ENCODE peak calls at places on chromosomes 13 and 19, in six cellular contexts. One of them, this sample, is unnamed.

GRCh38 chr13:104385409-104385808 is 1319.2 kb upstream of the SLC10A2 start:
- DNase-seq in GM23248: peak
- DNase-seq in SK-N-SH: no peak
- DNase-seq in HCT116: no peak
- DNase-seq in MM.1S: no peak
- DNase-seq in PC-3: peak
- DNase-seq in this sample: no peak

GRCh38 chr19:39004403-39004802 is 27.9 kb downstream of the FBXO27 start:
- DNase-seq in MM.1S: no peak
- DNase-seq in SK-N-SH: no peak
- DNase-seq in GM23248: no peak
- DNase-seq in PC-3: no peak
- DNase-seq in HCT116: no peak
- DNase-seq in this sample: no peak

GRCh38 chr19:10888421-10888866 is 17.1 kb downstream of the CARM1 start:
- DNase-seq in MM.1S: no peak
- DNase-seq in GM23248: no peak
- DNase-seq in SK-N-SH: peak
- DNase-seq in PC-3: no peak
- DNase-seq in HCT116: no peak
- DNase-seq in this sample: peak

GRCh38 chr13:99281811-99282263 is 23.7 kb upstream of the GPR18 start:
- DNase-seq in GM23248: peak
- DNase-seq in MM.1S: no peak
- DNase-seq in SK-N-SH: no peak
- DNase-seq in HCT116: no peak
- DNase-seq in PC-3: no peak
- DNase-seq in this sample: no peak

GRCh38 chr19:6161271-6161850 is 25.9 kb downstream of the ACSBG2 start:
- DNase-seq in PC-3: peak
- DNase-seq in MM.1S: peak
- DNase-seq in SK-N-SH: peak
- DNase-seq in GM23248: peak
- DNase-seq in HCT116: peak
- DNase-seq in this sample: peak

GRCh38 chr19:40662925-40663711 is 27.3 kb downstream of the NUMBL start:
- DNase-seq in SK-N-SH: peak
- DNase-seq in GM23248: peak
- DNase-seq in PC-3: peak
- DNase-seq in HCT116: peak
- DNase-seq in MM.1S: peak
- DNase-seq in this sample: peak

GRCh38 chr13:110228936-110229904 is 77.7 kb downstream of the COL4A1 start:
- DNase-seq in MM.1S: no peak
- DNase-seq in SK-N-SH: no peak
- DNase-seq in GM23248: no peak
- DNase-seq in HCT116: no peak
- DNase-seq in PC-3: no peak
- DNase-seq in this sample: no peak

GRCh38 chr13:23915308-23915707 is 18.0 kb upstream of the C1QTNF9B start:
- DNase-seq in GM23248: no peak
- DNase-seq in HCT116: peak
- DNase-seq in PC-3: peak
- DNase-seq in SK-N-SH: no peak
- DNase-seq in MM.1S: no peak
- DNase-seq in this sample: no peak

GRCh38 chr13:37715606-37716015 is 117.0 kb upstream of the POSTN start:
- DNase-seq in PC-3: peak
- DNase-seq in GM23248: peak
- DNase-seq in MM.1S: no peak
- DNase-seq in SK-N-SH: no peak
- DNase-seq in HCT116: no peak
- DNase-seq in this sample: no peak

GRCh38 chr13:52447815-52448552 is 2.5 kb downstream of the VPS36 start:
- DNase-seq in PC-3: no peak
- DNase-seq in HCT116: no peak
- DNase-seq in MM.1S: no peak
- DNase-seq in GM23248: no peak
- DNase-seq in SK-N-SH: no peak
- DNase-seq in this sample: peak

GRCh38 chr19:38149597-38149996 is 74.4 kb downstream of the DPF1 start:
- DNase-seq in SK-N-SH: no peak
- DNase-seq in MM.1S: no peak
- DNase-seq in PC-3: no peak
- DNase-seq in GM23248: no peak
- DNase-seq in HCT116: no peak
- DNase-seq in this sample: no peak

GRCh38 chr13:97003071-97003470 is 8.8 kb upstream of the OXGR1 start:
- DNase-seq in MM.1S: no peak
- DNase-seq in HCT116: no peak
- DNase-seq in SK-N-SH: no peak
- DNase-seq in GM23248: peak
- DNase-seq in PC-3: peak
- DNase-seq in this sample: no peak

GRCh38 chr13:112073245-112074138 is 6.5 kb downstream of the SOX1 start:
- DNase-seq in MM.1S: no peak
- DNase-seq in SK-N-SH: no peak
- DNase-seq in PC-3: no peak
- DNase-seq in HCT116: no peak
- DNase-seq in GM23248: no peak
- DNase-seq in this sample: peak

GRCh38 chr19:44142014-44142523 is 715 bp downstream of the ZNF234 start:
- DNase-seq in MM.1S: no peak
- DNase-seq in GM23248: peak
- DNase-seq in SK-N-SH: no peak
- DNase-seq in HCT116: no peak
- DNase-seq in PC-3: peak
- DNase-seq in this sample: peak

GRCh38 chr13:58852076-58852475 is 1220.5 kb downstream of the PCDH17 start:
- DNase-seq in MM.1S: no peak
- DNase-seq in PC-3: peak
- DNase-seq in GM23248: no peak
- DNase-seq in HCT116: no peak
- DNase-seq in SK-N-SH: no peak
- DNase-seq in this sample: no peak

GRCh38 chr19:38213911-38214625 is 10.0 kb downstream of the DPF1 start:
- DNase-seq in SK-N-SH: no peak
- DNase-seq in PC-3: peak
- DNase-seq in GM23248: peak
- DNase-seq in MM.1S: peak
- DNase-seq in HCT116: no peak
- DNase-seq in this sample: peak

GRCh38 chr13:45231722-45232121 is 30.9 kb upstream of the KCTD4 start:
- DNase-seq in PC-3: no peak
- DNase-seq in MM.1S: no peak
- DNase-seq in SK-N-SH: peak
- DNase-seq in HCT116: no peak
- DNase-seq in GM23248: peak
- DNase-seq in this sample: no peak

GRCh38 chr13:71460179-71460578 is 406.8 kb downstream of the DACH1 start:
- DNase-seq in PC-3: no peak
- DNase-seq in SK-N-SH: no peak
- DNase-seq in GM23248: no peak
- DNase-seq in HCT116: no peak
- DNase-seq in MM.1S: no peak
- DNase-seq in this sample: no peak

GRCh38 chr19:9078651-9079050 is 8.2 kb upstream of the OR1M1 start:
- DNase-seq in HCT116: no peak
- DNase-seq in MM.1S: no peak
- DNase-seq in PC-3: no peak
- DNase-seq in GM23248: no peak
- DNase-seq in SK-N-SH: no peak
- DNase-seq in this sample: no peak

GRCh38 chr19:28627669-28628068 is 585.3 kb downstream of the UQCRFS1 start:
- DNase-seq in HCT116: no peak
- DNase-seq in GM23248: no peak
- DNase-seq in MM.1S: no peak
- DNase-seq in SK-N-SH: no peak
- DNase-seq in PC-3: no peak
- DNase-seq in this sample: no peak

GRCh38 chr13:61339054-61339621 is 76.5 kb downstream of the PCDH20 start:
- DNase-seq in SK-N-SH: no peak
- DNase-seq in HCT116: no peak
- DNase-seq in GM23248: no peak
- DNase-seq in MM.1S: no peak
- DNase-seq in PC-3: no peak
- DNase-seq in this sample: no peak

GRCh38 chr19:13089139-13089856 is 13.4 kb downstream of the LYL1 start:
- DNase-seq in MM.1S: peak
- DNase-seq in PC-3: peak
- DNase-seq in GM23248: peak
- DNase-seq in HCT116: no peak
- DNase-seq in SK-N-SH: peak
- DNase-seq in this sample: peak

GRCh38 chr13:108176685-108177274 is 38.6 kb downstream of the LIG4 start:
- DNase-seq in SK-N-SH: peak
- DNase-seq in MM.1S: no peak
- DNase-seq in PC-3: peak
- DNase-seq in GM23248: peak
- DNase-seq in HCT116: peak
- DNase-seq in this sample: peak

GRCh38 chr19:30169196-30169900 is 202.8 kb upstream of the ZNF536 start:
- DNase-seq in MM.1S: no peak
- DNase-seq in HCT116: no peak
- DNase-seq in PC-3: no peak
- DNase-seq in GM23248: no peak
- DNase-seq in SK-N-SH: no peak
- DNase-seq in this sample: no peak

GRCh38 chr13:24110011-24110410 is 50.5 kb upstream of the SPATA13 start:
- DNase-seq in GM23248: no peak
- DNase-seq in PC-3: peak
- DNase-seq in HCT116: no peak
- DNase-seq in SK-N-SH: no peak
- DNase-seq in MM.1S: no peak
- DNase-seq in this sample: no peak

GRCh38 chr13:84649853-84650252 is 767.6 kb upstream of the SLITRK1 start:
- DNase-seq in PC-3: peak
- DNase-seq in SK-N-SH: no peak
- DNase-seq in HCT116: no peak
- DNase-seq in GM23248: peak
- DNase-seq in MM.1S: no peak
- DNase-seq in this sample: no peak

GRCh38 chr19:45471866-45472556 is 4.2 kb downstream of the FOSB start:
- DNase-seq in GM23248: peak
- DNase-seq in HCT116: no peak
- DNase-seq in PC-3: no peak
- DNase-seq in MM.1S: no peak
- DNase-seq in SK-N-SH: no peak
- DNase-seq in this sample: no peak

GRCh38 chr13:101919541-101920306 is 467.2 kb downstream of the ITGBL1 start:
- DNase-seq in PC-3: no peak
- DNase-seq in SK-N-SH: peak
- DNase-seq in GM23248: peak
- DNase-seq in MM.1S: no peak
- DNase-seq in HCT116: no peak
- DNase-seq in this sample: peak

GRCh38 chr19:36160821-36161596 is 8.8 kb upstream of the COX7A1 start:
- DNase-seq in GM23248: no peak
- DNase-seq in HCT116: no peak
- DNase-seq in SK-N-SH: no peak
- DNase-seq in PC-3: no peak
- DNase-seq in MM.1S: no peak
- DNase-seq in this sample: no peak
- H3K9ac ChIP-seq in GM23248: no peak
- H3K9ac ChIP-seq in HCT116: no peak
- H3K9ac ChIP-seq in SK-N-SH: no peak
- H3K9ac ChIP-seq in PC-3: no peak
- H3K9ac ChIP-seq in MM.1S: no peak
- H3K9ac ChIP-seq in this sample: no peak

DNA sequence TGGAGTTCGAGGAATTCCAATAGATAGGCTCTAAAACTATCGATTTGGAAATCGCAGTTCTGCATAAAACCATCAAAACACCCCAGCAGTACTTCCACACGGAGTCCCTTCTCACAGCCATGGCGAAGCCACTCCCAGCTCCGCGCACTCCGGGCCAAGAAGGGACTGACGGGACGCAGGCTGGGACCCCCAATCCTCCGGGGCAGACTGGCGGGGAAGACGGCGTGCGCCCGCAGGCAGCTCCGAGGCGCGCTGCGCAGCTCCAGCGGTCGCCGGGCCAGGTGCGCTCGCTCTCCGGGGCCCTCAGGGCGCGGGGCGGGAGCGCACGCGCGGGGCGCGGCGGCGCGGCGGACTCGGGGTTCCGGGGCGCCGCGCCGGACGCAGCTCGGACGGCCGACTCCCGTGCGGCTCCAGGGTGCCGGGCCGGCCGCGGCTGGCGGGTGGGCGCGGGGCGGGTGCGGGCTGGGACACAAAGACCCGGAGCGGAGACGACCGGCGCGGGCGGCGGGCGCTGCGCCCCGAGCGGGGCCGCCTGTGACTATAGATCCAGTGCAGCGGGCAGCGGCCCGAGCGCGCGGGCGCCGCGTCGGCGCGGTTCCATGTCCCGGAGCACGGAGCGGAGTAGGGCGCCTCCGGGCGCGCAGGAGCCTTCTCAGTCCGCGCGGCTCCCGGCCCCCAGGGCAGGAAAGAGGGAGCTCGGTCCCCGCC is 464 bp downstream of the EFNB2 start:
- DNase-seq in HCT116: no peak
- DNase-seq in GM23248: peak
- DNase-seq in SK-N-SH: no peak
- DNase-seq in MM.1S: peak
- DNase-seq in PC-3: peak
- DNase-seq in this sample: no peak
- TF ChIP-seq EZH2phosphoT487 in HCT116: no peak
- TF ChIP-seq EZH2phosphoT487 in GM23248: no peak
- TF ChIP-seq EZH2phosphoT487 in SK-N-SH: no peak
- TF ChIP-seq EZH2phosphoT487 in MM.1S: no peak
- TF ChIP-seq EZH2phosphoT487 in PC-3: no peak
- TF ChIP-seq EZH2phosphoT487 in this sample: no peak

GRCh38 chr13:50691176-50691681 is 152.3 kb downstream of the DLEU7 start:
- DNase-seq in PC-3: no peak
- DNase-seq in SK-N-SH: no peak
- DNase-seq in MM.1S: peak
- DNase-seq in GM23248: no peak
- DNase-seq in HCT116: no peak
- DNase-seq in this sample: no peak
- H3K9ac ChIP-seq in PC-3: no peak
- H3K9ac ChIP-seq in SK-N-SH: no peak
- H3K9ac ChIP-seq in MM.1S: no peak
- H3K9ac ChIP-seq in GM23248: no peak
- H3K9ac ChIP-seq in HCT116: no peak
- H3K9ac ChIP-seq in this sample: no peak

DNA sequence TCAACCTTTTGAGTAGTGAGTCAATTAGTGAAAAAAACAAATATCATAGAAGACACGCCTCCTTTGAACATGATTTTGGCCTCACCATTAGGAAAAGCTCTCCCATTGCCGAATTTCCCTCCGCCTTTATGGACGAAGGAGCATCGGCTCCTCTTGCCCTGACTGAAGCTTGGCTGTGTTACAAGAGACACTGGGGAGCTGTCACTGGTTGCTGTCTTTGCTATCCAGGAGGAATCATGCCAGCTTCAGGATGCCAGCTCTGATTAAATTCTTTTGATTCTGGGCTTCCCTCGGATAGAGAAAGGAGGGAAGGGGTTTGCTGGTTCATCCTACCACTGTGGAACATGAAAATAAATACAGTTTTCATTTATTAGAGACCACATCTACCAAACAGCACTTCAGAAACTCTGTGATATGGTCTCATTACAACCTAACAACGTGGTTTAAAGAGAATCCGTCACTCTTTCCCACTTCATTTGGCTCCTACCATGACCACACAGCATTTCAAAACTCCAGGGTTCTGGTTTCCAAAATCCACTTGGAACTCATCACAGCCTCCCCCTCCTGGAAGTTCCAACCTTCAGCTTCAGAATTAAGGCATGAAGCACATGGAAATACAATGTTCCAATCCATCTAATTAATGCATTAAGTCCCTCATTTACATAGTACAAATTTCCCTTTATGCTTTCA is 446.1 kb downstream of the EFNB2 start:
- DNase-seq in MM.1S: no peak
- DNase-seq in SK-N-SH: no peak
- DNase-seq in GM23248: no peak
- DNase-seq in HCT116: no peak
- DNase-seq in PC-3: no peak
- DNase-seq in this sample: no peak
- TF ChIP-seq EZH2phosphoT487 in MM.1S: no peak
- TF ChIP-seq EZH2phosphoT487 in SK-N-SH: no peak
- TF ChIP-seq EZH2phosphoT487 in GM23248: no peak
- TF ChIP-seq EZH2phosphoT487 in HCT116: no peak
- TF ChIP-seq EZH2phosphoT487 in PC-3: no peak
- TF ChIP-seq EZH2phosphoT487 in this sample: no peak